ENCODE peak calls at places on chromosomes 7 and 10, in nine cellular contexts. J, W, R, K, V, E, Q, C and H are unnamed samples.

GRCh38 chr7:5767066-5767465 is 14.4 kb downstream of the RNF216 start:
- DNase-seq in J (peak; percentile 24), W (no peak), R (no peak), K (no peak), V (no peak), E (no peak), Q (no peak), C (no peak), H (no peak)

GRCh38 chr10:29493697-29494096 is 141.1 kb downstream of the SVIL start:
- DNase-seq in J (no peak), W (no peak), R (no peak), K (no peak), V (peak; percentile 42), E (no peak), Q (no peak), C (no peak), H (no peak)

GRCh38 chr7:42694894-42695553 is 216.8 kb downstream of the C7orf25 start:
- DNase-seq in J (peak; percentile 26), W (no peak), R (no peak), K (no peak), V (no peak), E (no peak), Q (no peak), C (no peak), H (no peak)

GRCh38 chr10:24929056-24929544 is 23.3 kb downstream of the PRTFDC1 start:
- DNase-seq in J (no peak), W (no peak), R (no peak), K (no peak), V (no peak), E (no peak), Q (no peak), C (no peak), H (no peak)

GRCh38 chr7:120941064-120941463 is 9.5 kb upstream of the ING3 start:
- DNase-seq in J (peak; percentile 50), W (no peak), R (peak; percentile 4), K (no peak), V (no peak), E (no peak), Q (no peak), C (no peak), H (no peak)

GRCh38 chr7:145050415-145050814 is 214.6 kb upstream of the TPK1 start:
- DNase-seq in J (no peak), W (no peak), R (no peak), K (no peak), V (no peak), E (no peak), Q (no peak), C (no peak), H (no peak)

GRCh38 chr7:55774327-55775050 is 88.1 kb downstream of the SEPTIN14 start:
- DNase-seq in J (peak; percentile 13), W (no peak), R (no peak), K (no peak), V (no peak), E (peak; percentile 45), Q (no peak), C (no peak), H (no peak)

GRCh38 chr7:75689246-75690099 is 49.3 kb downstream of the HIP1 start:
- DNase-seq in J (no peak), W (no peak), R (no peak), K (no peak), V (no peak), E (no peak), Q (no peak), C (peak; percentile 37), H (no peak)

GRCh38 chr10:97096327-97097153 is 89.2 kb downstream of the SLIT1 start:
- DNase-seq in J (no peak), W (peak; percentile 65), R (no peak), K (no peak), V (peak; percentile 60), E (no peak), Q (no peak), C (no peak), H (no peak)

GRCh38 chr7:35482231-35482630 is 212.7 kb downstream of the HERPUD2 start:
- DNase-seq in J (no peak), W (no peak), R (no peak), K (no peak), V (no peak), E (no peak), Q (no peak), C (no peak), H (no peak)

GRCh38 chr10:128526793-128527375 is 400.7 kb upstream of the MKI67 start:
- DNase-seq in J (no peak), W (peak; percentile 20), R (no peak), K (no peak), V (no peak), E (no peak), Q (no peak), C (no peak), H (no peak)

GRCh38 chr10:7717767-7718166 is 14.7 kb downstream of the ITIH2 start:
- DNase-seq in J (no peak), W (no peak), R (no peak), K (no peak), V (no peak), E (no peak), Q (no peak), C (no peak), H (no peak)

GRCh38 chr7:118586248-118586647 is 361.7 kb downstream of the ANKRD7 start:
- DNase-seq in J (no peak), W (no peak), R (no peak), K (no peak), V (no peak), E (no peak), Q (no peak), C (no peak), H (no peak)

GRCh38 chr7:118590107-118590506 is 365.6 kb downstream of the ANKRD7 start:
- DNase-seq in J (peak; percentile 12), W (no peak), R (peak; percentile 3), K (no peak), V (no peak), E (no peak), Q (no peak), C (no peak), H (no peak)
- TF ChIP-seq CTCF in J (peak; percentile 31), W (no peak), R (peak; percentile 54), K (no peak), V (no peak), E (no peak), Q (no peak), C (no peak), H (peak; percentile 9)

DNA sequence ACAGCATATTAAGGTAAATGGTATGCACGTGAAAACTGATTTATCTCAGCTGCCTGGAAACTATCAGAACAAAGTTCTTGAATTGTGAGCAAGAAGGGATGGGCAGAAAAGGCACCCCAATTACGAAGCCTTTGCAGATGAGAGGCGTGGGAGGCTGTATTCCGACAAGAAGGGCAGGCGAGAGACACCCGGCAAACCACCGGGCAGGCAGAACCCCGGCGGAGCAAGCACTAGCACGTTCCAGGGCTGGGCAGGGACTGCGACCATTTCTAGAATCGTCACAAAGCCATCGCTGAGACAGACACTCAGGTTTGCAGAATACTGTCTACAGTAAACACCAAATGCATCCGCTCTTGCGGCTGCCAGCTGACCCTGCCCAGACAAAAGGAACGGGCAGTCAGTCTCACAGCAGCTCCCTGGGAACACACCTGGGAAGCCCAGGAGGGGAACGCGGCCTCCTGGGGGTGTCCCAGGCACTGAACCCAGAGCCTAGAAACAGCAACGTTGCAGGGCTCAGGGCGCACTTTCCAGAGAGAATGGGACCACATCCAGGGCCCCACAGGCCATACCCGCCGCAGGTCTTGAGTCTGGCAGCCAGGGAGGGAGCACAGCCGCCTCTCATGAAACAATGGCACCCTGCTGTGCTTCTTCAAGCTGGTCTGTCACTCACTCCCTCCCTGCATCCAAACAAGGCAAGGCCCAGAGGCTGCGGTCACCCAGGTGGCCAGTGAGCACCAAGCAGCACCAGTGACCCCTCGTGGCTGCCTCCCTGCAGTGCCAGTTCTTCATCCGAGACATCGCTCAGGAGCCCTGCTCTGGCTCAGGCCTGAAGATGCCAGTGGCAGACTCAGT is 261.9 kb downstream of the PTPRN2 start:
- DNase-seq in J (peak; percentile 75), W (no peak), R (no peak), K (no peak), V (no peak), E (no peak), Q (no peak), C (no peak), H (no peak)
- H3K9me3 ChIP-seq in J (no peaks in the 10 kb centered on the region), W (no peaks in the 10 kb centered on the region), R (no peaks in the 10 kb centered on the region), K (no peaks in the 10 kb centered on the region), V (no peaks in the 10 kb centered on the region), E (no peaks in the 10 kb centered on the region), Q (peaks cover 8% of the 10 kb centered on the region), C (no peaks in the 10 kb centered on the region), H (no peaks in the 10 kb centered on the region)

GRCh38 chr10:86317949-86318725 is 48.5 kb downstream of the GRID1 start:
- DNase-seq in J (no peak), W (no peak), R (no peak), K (no peak), V (no peak), E (no peak), Q (no peak), C (peak; percentile 35), H (no peak)

GRCh38 chr10:86325158-86325557 is 41.4 kb downstream of the GRID1 start:
- DNase-seq in J (no peak), W (no peak), R (no peak), K (no peak), V (no peak), E (no peak), Q (no peak), C (no peak), H (no peak)

GRCh38 chr10:86316990-86317389 is 49.6 kb downstream of the GRID1 start:
- DNase-seq in J (no peak), W (no peak), R (no peak), K (no peak), V (no peak), E (no peak), Q (no peak), C (peak; percentile 35), H (no peak)

GRCh38 chr10:86319626-86320025 is 47.0 kb downstream of the GRID1 start:
- DNase-seq in J (no peak), W (no peak), R (no peak), K (no peak), V (no peak), E (no peak), Q (no peak), C (peak; percentile 34), H (no peak)

DNA sequence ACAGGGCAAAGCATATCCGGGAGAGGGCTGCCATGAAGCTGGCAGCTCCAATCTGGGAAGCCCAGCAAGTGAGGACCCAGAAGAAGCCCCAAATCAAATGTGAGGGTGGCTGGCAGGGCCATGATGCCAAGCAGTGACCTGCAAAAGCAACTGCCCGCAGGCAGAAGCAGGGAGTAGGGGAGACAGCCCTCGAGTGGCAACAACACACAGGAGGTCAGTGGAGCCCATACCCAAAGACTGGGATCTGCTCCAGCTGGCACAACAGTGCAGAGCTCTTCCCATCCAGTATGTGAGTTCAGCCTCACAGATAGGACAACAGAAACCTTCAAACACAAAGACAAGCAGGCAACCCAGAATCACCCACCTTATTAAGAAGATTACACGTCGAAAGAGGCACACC is 45.0 kb downstream of the GRID1 start:
- DNase-seq in J (no peak), W (no peak), R (no peak), K (no peak), V (no peak), E (no peak), Q (no peak), C (peak; percentile 29), H (no peak)
- TF ChIP-seq CTCF in J (no peak), W (no peak), R (no peak), K (no peak), V (no peak), E (no peak), Q (no peak), C (no peak), H (no peak)

DNA sequence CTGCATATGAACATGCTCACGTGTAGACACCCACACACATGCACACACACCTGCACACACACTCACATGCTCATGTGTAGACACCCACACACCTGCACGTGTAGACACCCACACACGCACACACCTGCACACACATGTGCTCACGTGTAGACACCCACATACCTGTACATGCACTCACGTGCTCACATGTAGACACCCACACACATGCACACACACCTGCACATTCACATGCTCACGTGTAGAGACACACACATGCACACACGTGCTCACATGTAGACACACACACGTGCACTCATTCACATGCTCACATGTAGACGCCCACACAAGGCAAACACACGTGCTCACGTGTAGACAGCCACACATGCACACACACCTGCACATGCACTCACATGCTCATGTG is 275.8 kb downstream of the PTPRN2 start:
- DNase-seq in J (no peak), W (no peak), R (no peak), K (no peak), V (no peak), E (no peak), Q (no peak), C (no peak), H (no peak)
- H3K9me3 ChIP-seq in J (no peaks in the 10 kb centered on the region), W (no peaks in the 10 kb centered on the region), R (peaks cover 4% of the 10 kb centered on the region), K (peaks cover 9% of the 10 kb centered on the region), V (peaks cover 6% of the 10 kb centered on the region), E (no peaks in the 10 kb centered on the region), Q (peaks cover 7% of the 10 kb centered on the region), C (no peaks in the 10 kb centered on the region), H (peaks cover 57% of the 10 kb centered on the region)